ENCODE peak calls at places on chromosomes 4 and X, in eight cellular contexts. One of them, this sample, is unnamed.
A peak's percentile ranks its signal among the peaks of the same experiment; 100 is the strongest.

GRCh38 chrX:69077895-69078455 is 87.3 kb downstream of the PJA1 start:
- DNase-seq in psoas muscle: no peak
- DNase-seq in brain microvascular endothelial cell: no peak
- DNase-seq in right lobe of liver: no peak
- DNase-seq in SK-N-SH: no peak
- DNase-seq in RWPE1: no peak
- DNase-seq in lower lobe of right lung: no peak
- DNase-seq in GM12878: no peak
- DNase-seq in this sample: no peak

GRCh38 chr4:159201168-159201567 is 98.3 kb downstream of the RAPGEF2 start:
- DNase-seq in psoas muscle: no peak
- DNase-seq in brain microvascular endothelial cell: no peak
- DNase-seq in right lobe of liver: no peak
- DNase-seq in SK-N-SH: no peak
- DNase-seq in RWPE1: no peak
- DNase-seq in lower lobe of right lung: no peak
- DNase-seq in GM12878: no peak
- DNase-seq in this sample: no peak

GRCh38 chrX:1153940-1154339 is 58.5 kb downstream of the CRLF2 start:
- DNase-seq in psoas muscle: no peak
- DNase-seq in brain microvascular endothelial cell: no peak
- DNase-seq in right lobe of liver: no peak
- DNase-seq in SK-N-SH: no peak
- DNase-seq in RWPE1: no peak
- DNase-seq in lower lobe of right lung: no peak
- DNase-seq in GM12878: no peak
- DNase-seq in this sample: no peak

GRCh38 chrX:40099046-40099968 is 1.5 kb upstream of the BCOR start:
- DNase-seq in psoas muscle: peak; percentile 46
- DNase-seq in brain microvascular endothelial cell: no peak
- DNase-seq in right lobe of liver: peak; percentile 48
- DNase-seq in SK-N-SH: peak; percentile 70
- DNase-seq in RWPE1: no peak
- DNase-seq in lower lobe of right lung: peak; percentile 57
- DNase-seq in GM12878: peak; percentile 66
- DNase-seq in this sample: peak; percentile 38

GRCh38 chr4:144174401-144175067 is 34.0 kb upstream of the GYPA start:
- DNase-seq in psoas muscle: no peak
- DNase-seq in brain microvascular endothelial cell: peak; percentile 49
- DNase-seq in right lobe of liver: no peak
- DNase-seq in SK-N-SH: peak; percentile 22
- DNase-seq in RWPE1: peak; percentile 28
- DNase-seq in lower lobe of right lung: no peak
- DNase-seq in GM12878: peak; percentile 16
- DNase-seq in this sample: no peak

GRCh38 chr4:121726642-121727268 is 30.0 kb upstream of the ANXA5 start:
- DNase-seq in psoas muscle: no peak
- DNase-seq in brain microvascular endothelial cell: peak; percentile 48
- DNase-seq in right lobe of liver: no peak
- DNase-seq in SK-N-SH: peak; percentile 22
- DNase-seq in RWPE1: peak; percentile 54
- DNase-seq in lower lobe of right lung: no peak
- DNase-seq in GM12878: peak; percentile 47
- DNase-seq in this sample: no peak

GRCh38 chr4:4759233-4759632 is 100.2 kb upstream of the MSX1 start:
- DNase-seq in psoas muscle: no peak
- DNase-seq in brain microvascular endothelial cell: no peak
- DNase-seq in right lobe of liver: no peak
- DNase-seq in SK-N-SH: no peak
- DNase-seq in RWPE1: no peak
- DNase-seq in lower lobe of right lung: no peak
- DNase-seq in GM12878: no peak
- DNase-seq in this sample: no peak

GRCh38 chrX:30865020-30865419 is 24.0 kb downstream of the TAB3 start:
- DNase-seq in psoas muscle: no peak
- DNase-seq in brain microvascular endothelial cell: no peak
- DNase-seq in right lobe of liver: no peak
- DNase-seq in SK-N-SH: no peak
- DNase-seq in RWPE1: no peak
- DNase-seq in lower lobe of right lung: no peak
- DNase-seq in GM12878: no peak
- DNase-seq in this sample: no peak

GRCh38 chr4:172344266-172344772 is 531.1 kb downstream of the GALNTL6 start:
- DNase-seq in psoas muscle: no peak
- DNase-seq in brain microvascular endothelial cell: no peak
- DNase-seq in right lobe of liver: no peak
- DNase-seq in SK-N-SH: peak; percentile 41
- DNase-seq in RWPE1: no peak
- DNase-seq in lower lobe of right lung: no peak
- DNase-seq in GM12878: no peak
- DNase-seq in this sample: no peak

GRCh38 chr4:185464184-185464583 is 7.3 kb downstream of the CCDC110 start:
- DNase-seq in psoas muscle: no peak
- DNase-seq in brain microvascular endothelial cell: no peak
- DNase-seq in right lobe of liver: no peak
- DNase-seq in SK-N-SH: no peak
- DNase-seq in RWPE1: no peak
- DNase-seq in lower lobe of right lung: no peak
- DNase-seq in GM12878: no peak
- DNase-seq in this sample: no peak

GRCh38 chr4:120554086-120554485 is 368.4 kb downstream of the PRDM5 start:
- DNase-seq in psoas muscle: no peak
- DNase-seq in brain microvascular endothelial cell: no peak
- DNase-seq in right lobe of liver: no peak
- DNase-seq in SK-N-SH: no peak
- DNase-seq in RWPE1: no peak
- DNase-seq in lower lobe of right lung: no peak
- DNase-seq in GM12878: no peak
- DNase-seq in this sample: no peak

GRCh38 chr4:38868055-38868965 is 704 bp downstream of the FAM114A1 start:
- DNase-seq in psoas muscle: peak; percentile 47
- DNase-seq in brain microvascular endothelial cell: no peak
- DNase-seq in right lobe of liver: peak; percentile 62
- DNase-seq in SK-N-SH: no peak
- DNase-seq in RWPE1: no peak
- DNase-seq in lower lobe of right lung: peak; percentile 58
- DNase-seq in GM12878: no peak
- DNase-seq in this sample: peak; percentile 65

GRCh38 chrX:109967151-109967550 is 35.8 kb upstream of the TMEM164 start:
- DNase-seq in psoas muscle: no peak
- DNase-seq in brain microvascular endothelial cell: no peak
- DNase-seq in right lobe of liver: no peak
- DNase-seq in SK-N-SH: no peak
- DNase-seq in RWPE1: no peak
- DNase-seq in lower lobe of right lung: no peak
- DNase-seq in GM12878: no peak
- DNase-seq in this sample: no peak

GRCh38 chr4:907103-907400 is 25.1 kb downstream of the GAK start:
- DNase-seq in psoas muscle: no peak
- DNase-seq in brain microvascular endothelial cell: no peak
- DNase-seq in right lobe of liver: no peak
- DNase-seq in SK-N-SH: no peak
- DNase-seq in RWPE1: no peak
- DNase-seq in lower lobe of right lung: no peak
- DNase-seq in GM12878: no peak
- DNase-seq in this sample: peak; percentile 6

GRCh38 chrX:101368800-101369199 is 17.2 kb downstream of the BTK start:
- DNase-seq in psoas muscle: no peak
- DNase-seq in brain microvascular endothelial cell: no peak
- DNase-seq in right lobe of liver: no peak
- DNase-seq in SK-N-SH: no peak
- DNase-seq in RWPE1: no peak
- DNase-seq in lower lobe of right lung: no peak
- DNase-seq in GM12878: no peak
- DNase-seq in this sample: no peak

GRCh38 chr4:138338840-138339239 is 96.7 kb upstream of the SLC7A11 start:
- DNase-seq in psoas muscle: no peak
- DNase-seq in brain microvascular endothelial cell: no peak
- DNase-seq in right lobe of liver: no peak
- DNase-seq in SK-N-SH: no peak
- DNase-seq in RWPE1: no peak
- DNase-seq in lower lobe of right lung: no peak
- DNase-seq in GM12878: no peak
- DNase-seq in this sample: no peak

GRCh38 chrX:7987160-7987992 is 60.2 kb upstream of the PNPLA4 start:
- DNase-seq in psoas muscle: no peak
- DNase-seq in brain microvascular endothelial cell: peak; percentile 10
- DNase-seq in right lobe of liver: no peak
- DNase-seq in SK-N-SH: no peak
- DNase-seq in RWPE1: no peak
- DNase-seq in lower lobe of right lung: no peak
- DNase-seq in GM12878: peak; percentile 26
- DNase-seq in this sample: no peak

GRCh38 chr4:48244665-48245064 is 25.0 kb downstream of the TEC start:
- DNase-seq in psoas muscle: no peak
- DNase-seq in brain microvascular endothelial cell: no peak
- DNase-seq in right lobe of liver: no peak
- DNase-seq in SK-N-SH: no peak
- DNase-seq in RWPE1: no peak
- DNase-seq in lower lobe of right lung: no peak
- DNase-seq in GM12878: no peak
- DNase-seq in this sample: no peak

GRCh38 chrX:87805829-87806490 is 288.4 kb downstream of the KLHL4 start:
- DNase-seq in psoas muscle: no peak
- DNase-seq in brain microvascular endothelial cell: no peak
- DNase-seq in right lobe of liver: no peak
- DNase-seq in SK-N-SH: no peak
- DNase-seq in RWPE1: no peak
- DNase-seq in lower lobe of right lung: no peak
- DNase-seq in GM12878: no peak
- DNase-seq in this sample: no peak

GRCh38 chr4:183154701-183155391 is 55.8 kb downstream of the WWC2 start:
- DNase-seq in psoas muscle: no peak
- DNase-seq in brain microvascular endothelial cell: no peak
- DNase-seq in right lobe of liver: no peak
- DNase-seq in SK-N-SH: no peak
- DNase-seq in RWPE1: no peak
- DNase-seq in lower lobe of right lung: no peak
- DNase-seq in GM12878: no peak
- DNase-seq in this sample: no peak

GRCh38 chrX:121052122-121052521 is 4.7 kb downstream of the GLUD2 start:
- DNase-seq in psoas muscle: no peak
- DNase-seq in brain microvascular endothelial cell: no peak
- DNase-seq in right lobe of liver: no peak
- DNase-seq in SK-N-SH: no peak
- DNase-seq in RWPE1: no peak
- DNase-seq in lower lobe of right lung: no peak
- DNase-seq in GM12878: no peak
- DNase-seq in this sample: no peak

GRCh38 chr4:42487230-42487629 is 89.9 kb downstream of the SHISA3 start:
- DNase-seq in psoas muscle: no peak
- DNase-seq in brain microvascular endothelial cell: no peak
- DNase-seq in right lobe of liver: no peak
- DNase-seq in SK-N-SH: no peak
- DNase-seq in RWPE1: no peak
- DNase-seq in lower lobe of right lung: no peak
- DNase-seq in GM12878: no peak
- DNase-seq in this sample: no peak

GRCh38 chr4:38983756-38984647 is 48.2 kb downstream of the TMEM156 start:
- DNase-seq in psoas muscle: no peak
- DNase-seq in brain microvascular endothelial cell: no peak
- DNase-seq in right lobe of liver: no peak
- DNase-seq in SK-N-SH: peak; percentile 11
- DNase-seq in RWPE1: no peak
- DNase-seq in lower lobe of right lung: no peak
- DNase-seq in GM12878: no peak
- DNase-seq in this sample: no peak

GRCh38 chrX:132411310-132411977 is 77.4 kb downstream of the MBNL3 start:
- DNase-seq in psoas muscle: no peak
- DNase-seq in brain microvascular endothelial cell: no peak
- DNase-seq in right lobe of liver: no peak
- DNase-seq in SK-N-SH: no peak
- DNase-seq in RWPE1: no peak
- DNase-seq in lower lobe of right lung: no peak
- DNase-seq in GM12878: no peak
- DNase-seq in this sample: no peak

GRCh38 chr4:54475546-54475945 is 182.2 kb upstream of the KIT start:
- DNase-seq in psoas muscle: no peak
- DNase-seq in brain microvascular endothelial cell: no peak
- DNase-seq in right lobe of liver: no peak
- DNase-seq in SK-N-SH: no peak
- DNase-seq in RWPE1: no peak
- DNase-seq in lower lobe of right lung: no peak
- DNase-seq in GM12878: no peak
- DNase-seq in this sample: no peak

GRCh38 chr4:181821039-181822004 is 421.9 kb upstream of the TENM3 start:
- DNase-seq in psoas muscle: no peak
- DNase-seq in brain microvascular endothelial cell: peak; percentile 31
- DNase-seq in right lobe of liver: no peak
- DNase-seq in SK-N-SH: no peak
- DNase-seq in RWPE1: peak; percentile 22
- DNase-seq in lower lobe of right lung: no peak
- DNase-seq in GM12878: no peak
- DNase-seq in this sample: no peak

GRCh38 chr4:12409507-12410190 is 981.0 kb upstream of the HS3ST1 start:
- DNase-seq in psoas muscle: no peak
- DNase-seq in brain microvascular endothelial cell: no peak
- DNase-seq in right lobe of liver: no peak
- DNase-seq in SK-N-SH: no peak
- DNase-seq in RWPE1: peak; percentile 45
- DNase-seq in lower lobe of right lung: no peak
- DNase-seq in GM12878: no peak
- DNase-seq in this sample: no peak

GRCh38 chr4:6527259-6527658 is 47.7 kb upstream of the MAN2B2 start:
- DNase-seq in psoas muscle: no peak
- DNase-seq in brain microvascular endothelial cell: no peak
- DNase-seq in right lobe of liver: no peak
- DNase-seq in SK-N-SH: no peak
- DNase-seq in RWPE1: no peak
- DNase-seq in lower lobe of right lung: no peak
- DNase-seq in GM12878: no peak
- DNase-seq in this sample: no peak
- H3K27ac ChIP-seq in psoas muscle: no peak overlapping the region
- H3K27ac ChIP-seq in brain microvascular endothelial cell: no peak overlapping the region
- H3K27ac ChIP-seq in right lobe of liver: no peak overlapping the region
- H3K27ac ChIP-seq in SK-N-SH: no peak overlapping the region
- H3K27ac ChIP-seq in RWPE1: peak overlapping the region; percentile 34
- H3K27ac ChIP-seq in lower lobe of right lung: no peak overlapping the region
- H3K27ac ChIP-seq in GM12878: no peak overlapping the region
- H3K27ac ChIP-seq in this sample: no peak overlapping the region

GRCh38 chr4:178633263-178633662 is 1191.0 kb upstream of the AGA start:
- DNase-seq in psoas muscle: no peak
- DNase-seq in brain microvascular endothelial cell: no peak
- DNase-seq in right lobe of liver: no peak
- DNase-seq in SK-N-SH: no peak
- DNase-seq in RWPE1: no peak
- DNase-seq in lower lobe of right lung: no peak
- DNase-seq in GM12878: no peak
- DNase-seq in this sample: no peak
- TF ChIP-seq CTCF in psoas muscle: no peak
- TF ChIP-seq CTCF in brain microvascular endothelial cell: no peak
- TF ChIP-seq CTCF in right lobe of liver: peak; percentile 19
- TF ChIP-seq CTCF in SK-N-SH: peak; percentile 45
- TF ChIP-seq CTCF in RWPE1: no peak
- TF ChIP-seq CTCF in lower lobe of right lung: no peak
- TF ChIP-seq CTCF in GM12878: no peak
- TF ChIP-seq CTCF in this sample: no peak

GRCh38 chrX:13103111-13103913 is 58.9 kb upstream of the FAM9C start:
- DNase-seq in psoas muscle: no peak
- DNase-seq in brain microvascular endothelial cell: no peak
- DNase-seq in right lobe of liver: no peak
- DNase-seq in SK-N-SH: no peak
- DNase-seq in RWPE1: no peak
- DNase-seq in lower lobe of right lung: no peak
- DNase-seq in GM12878: no peak
- DNase-seq in this sample: no peak
- H3K27ac ChIP-seq in psoas muscle: no peak overlapping the region
- H3K27ac ChIP-seq in brain microvascular endothelial cell: peak overlapping the region; percentile 78
- H3K27ac ChIP-seq in right lobe of liver: no peak overlapping the region
- H3K27ac ChIP-seq in SK-N-SH: peak overlapping the region; percentile 72
- H3K27ac ChIP-seq in RWPE1: no peak overlapping the region
- H3K27ac ChIP-seq in lower lobe of right lung: peak overlapping the region; percentile 62
- H3K27ac ChIP-seq in GM12878: no peak overlapping the region
- H3K27ac ChIP-seq in this sample: peak overlapping the region; percentile 63

GRCh38 chrX:38578152-38578551 is 16.8 kb downstream of the TSPAN7 start:
- DNase-seq in psoas muscle: no peak
- DNase-seq in brain microvascular endothelial cell: no peak
- DNase-seq in right lobe of liver: no peak
- DNase-seq in SK-N-SH: no peak
- DNase-seq in RWPE1: no peak
- DNase-seq in lower lobe of right lung: no peak
- DNase-seq in GM12878: no peak
- DNase-seq in this sample: no peak
- TF ChIP-seq CTCF in psoas muscle: no peak
- TF ChIP-seq CTCF in brain microvascular endothelial cell: no peak
- TF ChIP-seq CTCF in right lobe of liver: no peak
- TF ChIP-seq CTCF in SK-N-SH: no peak
- TF ChIP-seq CTCF in RWPE1: no peak
- TF ChIP-seq CTCF in lower lobe of right lung: no peak
- TF ChIP-seq CTCF in GM12878: no peak
- TF ChIP-seq CTCF in this sample: no peak